ENCODE peak calls at places on chromosomes 13 and 19, in eight cellular contexts. S is PC-3, K is GM23338, N is hepatocyte, E is SK-N-SH, W is PC-9, B is HCT116, V is OCI-LY7. D is an unnamed sample. For H3K9me2 and H3K79me2, the result is how much of the 10 kb centered on the place peaks cover.

GRCh38 chr19:45376045-45376724 is 5.8 kb upstream of the ERCC2 start:
- DNase-seq in S (peak), K (peak), N (peak), E (peak), W (peak), B (peak), V (no peak), D (peak)

GRCh38 chr13:30743319-30744055 is 8.1 kb downstream of the ALOX5AP start:
- DNase-seq in S (peak), K (no peak), N (peak), E (no peak), W (peak), B (peak), V (no peak), D (peak)

GRCh38 chr13:95870421-95870820 is 182.8 kb downstream of the UGGT2 start:
- DNase-seq in S (no peak), K (peak), N (no peak), E (no peak), W (no peak), B (no peak), V (no peak), D (no peak)

GRCh38 chr19:789473-790052 is 7.7 kb upstream of the PTBP1 start:
- DNase-seq in S (no peak), K (peak), N (no peak), E (no peak), W (no peak), B (no peak), V (no peak), D (peak)

GRCh38 chr13:42485272-42485671 is 88.7 kb upstream of the TNFSF11 start:
- DNase-seq in S (no peak), K (no peak), N (no peak), E (no peak), W (no peak), B (no peak), V (no peak), D (no peak)

GRCh38 chr13:26895081-26895807 is 134.7 kb upstream of the GPR12 start:
- DNase-seq in S (no peak), K (peak), N (no peak), E (no peak), W (no peak), B (no peak), V (no peak), D (no peak)

GRCh38 chr19:688214-688613 is 7.0 kb downstream of the PRSS57 start:
- DNase-seq in S (no peak), K (no peak), N (no peak), E (no peak), W (no peak), B (no peak), V (no peak), D (no peak)

GRCh38 chr13:111061338-111062045 is 53.6 kb upstream of the ARHGEF7 start:
- DNase-seq in S (no peak), K (no peak), N (no peak), E (no peak), W (no peak), B (no peak), V (no peak), D (no peak)

GRCh38 chr19:5903502-5904301 is at the start of gene NDUFA11:
- DNase-seq in S (peak), K (peak), N (peak), E (peak), W (peak), B (peak), V (peak), D (peak)

GRCh38 chr19:29467824-29468401 is 57.9 kb upstream of the VSTM2B start:
- DNase-seq in S (peak), K (peak), N (peak), E (peak), W (peak), B (peak), V (peak), D (peak)

GRCh38 chr13:41802684-41803554 is 158.0 kb downstream of the VWA8 start:
- DNase-seq in S (peak), K (no peak), N (no peak), E (no peak), W (no peak), B (no peak), V (no peak), D (peak)

GRCh38 chr13:75635621-75636338 is at the start of gene LMO7:
- DNase-seq in S (peak), K (peak), N (peak), E (peak), W (peak), B (no peak), V (peak), D (peak)

GRCh38 chr13:30191491-30192100 is 115.8 kb downstream of the KATNAL1 start:
- DNase-seq in S (peak), K (no peak), N (peak), E (no peak), W (no peak), B (no peak), V (no peak), D (peak)

GRCh38 chr13:25988655-25989054 is 63.2 kb downstream of the SHISA2 start:
- DNase-seq in S (peak), K (no peak), N (peak), E (no peak), W (no peak), B (no peak), V (no peak), D (peak)

GRCh38 chr13:92390217-92390616 is 836.4 kb upstream of the GPC6 start:
- DNase-seq in S (no peak), K (no peak), N (peak), E (no peak), W (no peak), B (no peak), V (no peak), D (no peak)

GRCh38 chr13:104301216-104301975 is 1235.2 kb upstream of the SLC10A2 start:
- DNase-seq in S (no peak), K (no peak), N (no peak), E (no peak), W (no peak), B (no peak), V (no peak), D (no peak)

GRCh38 chr19:18204394-18205179 is 745 bp upstream of the RAB3A start:
- DNase-seq in S (no peak), K (peak), N (peak), E (peak), W (peak), B (no peak), V (no peak), D (peak)

GRCh38 chr19:45097776-45098520 is 5.0 kb downstream of the PPP1R37 start:
- DNase-seq in S (peak), K (no peak), N (peak), E (no peak), W (peak), B (no peak), V (no peak), D (peak)

GRCh38 chr13:35744566-35745203 is 268.2 kb upstream of the MAB21L1 start:
- DNase-seq in S (no peak), K (no peak), N (no peak), E (no peak), W (no peak), B (no peak), V (no peak), D (no peak)

GRCh38 chr19:15913830-15914229 is 16.0 kb upstream of the CYP4F2 start:
- DNase-seq in S (no peak), K (no peak), N (no peak), E (no peak), W (no peak), B (no peak), V (no peak), D (no peak)
- H3K9me2 ChIP-seq in S (under half), K (under half), N (under half), E (under half), W (under half), B (under half), V (under half), D (under half)

GRCh38 chr13:66849706-66850105 is 380.4 kb downstream of the PCDH9 start:
- DNase-seq in S (no peak), K (peak), N (no peak), E (no peak), W (no peak), B (no peak), V (no peak), D (no peak)
- H3K4me3 ChIP-seq in S (no peak), K (no peak), N (no peak), E (no peak), W (no peak), B (no peak), V (no peak), D (no peak)

GRCh38 chr19:55382522-55383054 is 1.5 kb downstream of the TMEM238 start:
- DNase-seq in S (no peak), K (no peak), N (no peak), E (no peak), W (no peak), B (no peak), V (no peak), D (no peak)
- H3K79me2 ChIP-seq in S (half or more), K (under half), N (under half), E (under half), W (under half), B (under half), V (under half), D (under half)

GRCh38 chr13:90899411-90899810 is 448.1 kb upstream of the MIR17HG start:
- DNase-seq in S (no peak), K (no peak), N (no peak), E (no peak), W (no peak), B (no peak), V (no peak), D (no peak)

GRCh38 chr13:90906554-90906953 is 440.9 kb upstream of the MIR17HG start:
- DNase-seq in S (no peak), K (no peak), N (no peak), E (no peak), W (no peak), B (no peak), V (no peak), D (no peak)

GRCh38 chr13:90902255-90902654 is 445.2 kb upstream of the MIR17HG start:
- DNase-seq in S (no peak), K (no peak), N (no peak), E (no peak), W (no peak), B (no peak), V (no peak), D (no peak)
- H3K9me2 ChIP-seq in S (under half), K (under half), N (under half), E (under half), W (under half), B (under half), V (under half), D (under half)

GRCh38 chr19:3365093-3365446 is 1.3 kb upstream of the NFIC start:
- DNase-seq in S (no peak), K (no peak), N (no peak), E (no peak), W (no peak), B (no peak), V (no peak), D (no peak)

GRCh38 chr19:3366104-3366760 is at the start of gene NFIC:
- DNase-seq in S (peak), K (peak), N (peak), E (peak), W (peak), B (peak), V (no peak), D (peak)

GRCh38 chr19:3364501-3364858 is 1.9 kb upstream of the NFIC start:
- DNase-seq in S (no peak), K (no peak), N (no peak), E (no peak), W (no peak), B (no peak), V (no peak), D (no peak)

GRCh38 chr19:3366761-3367571 is 583 bp downstream of the NFIC start:
- DNase-seq in S (peak), K (no peak), N (no peak), E (peak), W (no peak), B (no peak), V (no peak), D (peak)

DNA sequence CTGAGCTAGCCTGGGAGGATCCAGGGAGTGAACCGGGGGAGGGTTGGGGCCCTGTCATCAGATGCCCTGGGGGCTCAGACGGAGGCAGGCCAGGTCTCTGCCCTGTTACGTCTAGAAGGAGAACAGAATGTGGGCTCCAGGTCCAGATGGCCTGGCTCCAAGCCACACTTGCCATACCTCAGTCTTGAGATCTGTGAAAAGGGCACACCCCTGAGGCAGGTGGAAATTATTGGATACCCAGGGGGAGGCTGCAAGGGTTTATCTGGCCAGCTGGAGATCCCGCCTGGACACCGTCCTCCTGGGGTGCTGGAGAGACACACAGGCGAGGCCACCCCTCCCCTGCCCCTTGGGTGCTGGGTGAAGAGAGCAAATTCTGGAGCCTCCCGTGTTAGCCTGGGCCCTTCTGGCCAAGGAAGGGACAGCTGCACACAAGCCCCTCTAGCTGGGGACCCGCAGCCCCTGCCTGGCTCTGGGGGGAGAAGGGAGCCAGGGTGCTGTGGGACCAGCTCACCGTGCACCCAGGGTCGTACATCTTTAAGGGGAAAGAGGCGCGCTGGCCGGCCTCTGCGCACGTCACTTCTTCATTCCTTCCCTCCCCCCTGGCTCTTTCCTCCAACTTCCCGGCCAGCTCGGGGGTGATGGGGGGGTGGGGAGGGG is 808 bp upstream of the NFIC start:
- DNase-seq in S (peak), K (no peak), N (no peak), E (peak), W (peak), B (peak), V (no peak), D (peak)
- H3K4me3 ChIP-seq in S (peak), K (peak), N (peak), E (peak), W (peak), B (peak), V (no peak), D (peak)

GRCh38 chr13:114029866-114030625 is 56.2 kb upstream of the C13orf46 start:
- DNase-seq in S (no peak), K (no peak), N (no peak), E (no peak), W (no peak), B (no peak), V (no peak), D (no peak)

GRCh38 chr13:114032121-114032799 is 58.4 kb upstream of the C13orf46 start:
- DNase-seq in S (no peak), K (no peak), N (no peak), E (no peak), W (peak), B (no peak), V (no peak), D (peak)

GRCh38 chr13:114033541-114034315 is 59.9 kb upstream of the C13orf46 start:
- DNase-seq in S (no peak), K (no peak), N (no peak), E (no peak), W (no peak), B (no peak), V (no peak), D (no peak)

GRCh38 chr13:114030666-114031610 is 57.1 kb upstream of the C13orf46 start:
- DNase-seq in S (no peak), K (no peak), N (no peak), E (no peak), W (no peak), B (no peak), V (no peak), D (no peak)

GRCh38 chr13:114031631-114032030 is 57.8 kb upstream of the C13orf46 start:
- DNase-seq in S (no peak), K (no peak), N (no peak), E (no peak), W (no peak), B (no peak), V (no peak), D (peak)
- H3K79me2 ChIP-seq in S (under half), K (under half), N (under half), E (half or more), W (under half), B (under half), V (under half), D (half or more)

GRCh38 chr19:33212773-33213172 is 12.9 kb downstream of the SLC7A10 start:
- DNase-seq in S (no peak), K (no peak), N (no peak), E (peak), W (no peak), B (no peak), V (no peak), D (no peak)
- H3K9me2 ChIP-seq in S (under half), K (under half), N (under half), E (under half), W (under half), B (under half), V (under half), D (under half)

GRCh38 chr19:10005632-10006334 is 4.5 kb downstream of the COL5A3 start:
- DNase-seq in S (no peak), K (no peak), N (no peak), E (no peak), W (no peak), B (no peak), V (no peak), D (no peak)
- H3K4me3 ChIP-seq in S (no peak), K (no peak), N (no peak), E (no peak), W (no peak), B (no peak), V (no peak), D (no peak)

GRCh38 chr13:38951525-38952313 is 38.9 kb downstream of the STOML3 start:
- DNase-seq in S (no peak), K (no peak), N (no peak), E (no peak), W (no peak), B (no peak), V (no peak), D (no peak)

GRCh38 chr13:38954291-38954690 is 36.3 kb downstream of the STOML3 start:
- DNase-seq in S (peak), K (no peak), N (no peak), E (no peak), W (no peak), B (no peak), V (no peak), D (peak)

GRCh38 chr13:38952827-38953226 is 37.8 kb downstream of the STOML3 start:
- DNase-seq in S (peak), K (no peak), N (no peak), E (no peak), W (no peak), B (no peak), V (no peak), D (no peak)

GRCh38 chr13:38954844-38955243 is 35.8 kb downstream of the STOML3 start:
- DNase-seq in S (no peak), K (no peak), N (no peak), E (no peak), W (no peak), B (no peak), V (no peak), D (no peak)

DNA sequence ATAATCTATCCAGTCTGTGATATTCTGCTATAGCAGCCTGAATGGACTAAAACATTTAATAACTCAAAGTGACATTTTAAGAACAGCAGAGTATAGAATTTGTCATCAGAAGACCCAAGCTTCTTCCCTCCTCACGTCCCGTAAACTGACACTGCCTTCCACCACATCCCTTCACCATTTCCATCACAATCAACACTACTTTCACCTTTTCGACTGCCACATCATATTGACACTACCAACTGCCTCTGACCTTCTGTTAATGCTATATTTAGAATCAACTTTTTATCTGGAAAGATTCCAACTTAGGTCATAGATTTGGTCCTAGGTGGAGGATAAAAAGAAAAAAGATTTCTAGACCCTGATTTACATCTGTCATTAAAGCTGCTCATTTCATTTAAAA is 39.6 kb downstream of the STOML3 start:
- DNase-seq in S (no peak), K (no peak), N (no peak), E (no peak), W (no peak), B (no peak), V (no peak), D (no peak)
- H3K79me2 ChIP-seq in S (under half), K (under half), N (under half), E (under half), W (under half), B (under half), V (under half), D (under half)

DNA sequence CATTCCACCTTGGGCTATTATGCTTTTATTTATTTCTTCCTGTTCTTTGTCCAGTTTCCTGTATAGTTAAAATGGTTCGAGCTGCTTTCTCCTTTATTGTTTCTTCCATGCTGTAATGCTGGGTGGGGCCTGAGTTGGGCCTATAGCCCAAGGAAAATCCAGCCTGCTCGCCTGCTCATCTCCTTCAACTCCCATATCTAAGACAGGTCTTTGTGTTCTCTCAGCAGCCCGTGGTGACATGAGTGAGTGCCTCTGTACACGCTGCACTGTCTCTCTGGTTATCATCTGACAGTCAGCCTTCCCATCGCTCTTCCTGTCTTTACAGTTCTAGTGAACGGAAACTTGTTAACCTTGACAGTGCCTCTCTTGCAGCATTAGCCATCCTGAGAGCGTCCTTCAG is 221.9 kb upstream of the SLC10A2 start:
- DNase-seq in S (no peak), K (no peak), N (no peak), E (no peak), W (no peak), B (no peak), V (no peak), D (no peak)
- H3K9me2 ChIP-seq in S (under half), K (under half), N (under half), E (under half), W (under half), B (under half), V (under half), D (under half)